ENCODE peak calls at places on chromosomes 12 and 14, in four cellular contexts. J is SK-MEL-5, E is neural crest cell, M is dorsolateral prefrontal cortex. Z is an unnamed sample.

GRCh38 chr12:40224439-40225291 is at the start of gene LRRK2:
- DNase-seq in J (peak), E (peak), M (peak), Z (peak)

GRCh38 chr14:75911883-75912282 is 69.9 kb downstream of the TGFB3 start:
- DNase-seq in J (no peak), E (peak), M (no peak), Z (no peak)

GRCh38 chr12:56803750-56804149 is 40.6 kb downstream of the HSD17B6 start:
- DNase-seq in J (no peak), E (no peak), M (no peak), Z (no peak)

GRCh38 chr12:2791086-2791485 is 3.7 kb upstream of the FKBP4 start:
- DNase-seq in J (no peak), E (no peak), M (no peak), Z (no peak)

GRCh38 chr14:67942311-67942710 is 122.7 kb downstream of the RAD51B start:
- DNase-seq in J (peak), E (no peak), M (no peak), Z (no peak)

GRCh38 chr12:64780220-64780530 is 21.0 kb upstream of the GNS start:
- DNase-seq in J (no peak), E (no peak), M (no peak), Z (no peak)

GRCh38 chr12:128813392-128813791 is 10.4 kb downstream of the SLC15A4 start:
- DNase-seq in J (no peak), E (no peak), M (no peak), Z (peak)

GRCh38 chr12:58161773-58162172 is 220.4 kb downstream of the ATP23 start:
- DNase-seq in J (no peak), E (no peak), M (no peak), Z (no peak)

GRCh38 chr14:59333668-59334067 is 131.5 kb downstream of the GPR135 start:
- DNase-seq in J (no peak), E (no peak), M (no peak), Z (no peak)

GRCh38 chr12:129101404-129101803 is 248.1 kb downstream of the GLT1D1 start:
- DNase-seq in J (no peak), E (no peak), M (no peak), Z (no peak)

GRCh38 chr12:62537544-62537943 is 70.9 kb downstream of the MON2 start:
- DNase-seq in J (peak), E (no peak), M (no peak), Z (no peak)

GRCh38 chr14:101965796-101966718 is 1.7 kb downstream of the DYNC1H1 start:
- DNase-seq in J (peak), E (no peak), M (no peak), Z (no peak)

GRCh38 chr12:13179159-13180074 is 17.1 kb upstream of the EMP1 start:
- DNase-seq in J (no peak), E (no peak), M (no peak), Z (no peak)

GRCh38 chr14:23487216-23487615 is 17.7 kb downstream of the NGDN start:
- DNase-seq in J (no peak), E (no peak), M (peak), Z (no peak)

GRCh38 chr14:102262894-102263462 is 42.0 kb downstream of the MOK start:
- DNase-seq in J (peak), E (peak), M (no peak), Z (peak)

GRCh38 chr12:85390281-85390680 is 110.3 kb downstream of the ALX1 start:
- DNase-seq in J (no peak), E (no peak), M (no peak), Z (no peak)

GRCh38 chr14:95686935-95687334 is 709 bp downstream of the TCL1B start:
- DNase-seq in J (no peak), E (no peak), M (no peak), Z (no peak)

GRCh38 chr14:73727181-73727580 is 13.0 kb upstream of the PNMA1 start:
- DNase-seq in J (no peak), E (no peak), M (no peak), Z (no peak)

GRCh38 chr14:92726933-92727262 is 21.5 kb downstream of the LGMN start:
- DNase-seq in J (no peak), E (no peak), M (no peak), Z (no peak)

GRCh38 chr12:47491516-47491915 is 214.3 kb downstream of the RPAP3 start:
- DNase-seq in J (no peak), E (no peak), M (no peak), Z (no peak)

GRCh38 chr12:131356485-131356884 is 354.4 kb upstream of the SFSWAP start:
- DNase-seq in J (no peak), E (no peak), M (no peak), Z (no peak)

GRCh38 chr12:69648476-69648875 is 37.8 kb upstream of the LRRC10 start:
- DNase-seq in J (peak), E (no peak), M (no peak), Z (no peak)

GRCh38 chr12:69779928-69780327 is 41.3 kb downstream of the RAB3IP start:
- DNase-seq in J (peak), E (peak), M (no peak), Z (peak)

GRCh38 chr12:4829161-4829792 is 80.4 kb upstream of the KCNA1 start:
- DNase-seq in J (no peak), E (no peak), M (no peak), Z (no peak)

GRCh38 chr12:90908465-90908864 is 46.5 kb downstream of the CCER1 start:
- DNase-seq in J (no peak), E (no peak), M (no peak), Z (no peak)

GRCh38 chr12:22879203-22879602 is 254.2 kb downstream of the ETNK1 start:
- DNase-seq in J (no peak), E (no peak), M (no peak), Z (no peak)

GRCh38 chr12:53497461-53497860 is 1.8 kb downstream of the MAP3K12 start:
- DNase-seq in J (no peak), E (no peak), M (no peak), Z (no peak)

GRCh38 chr12:96427269-96427729 is 27.1 kb upstream of the CDK17 start:
- DNase-seq in J (peak), E (no peak), M (no peak), Z (peak)

GRCh38 chr14:59281613-59282012 is 93.1 kb downstream of the DAAM1 start:
- DNase-seq in J (no peak), E (no peak), M (no peak), Z (no peak)

GRCh38 chr12:39887824-39888223 is 218.1 kb downstream of the SLC2A13 start:
- DNase-seq in J (no peak), E (no peak), M (no peak), Z (no peak)

GRCh38 chr12:31234955-31235867 is 90.7 kb downstream of the SINHCAF start:
- DNase-seq in J (peak), E (peak), M (peak), Z (peak)

GRCh38 chr12:31874961-31875608 is 84.1 kb upstream of the RESF1 start:
- DNase-seq in J (no peak), E (no peak), M (no peak), Z (no peak)

GRCh38 chr14:94115068-94115591 is 4.6 kb downstream of the IFI27 start:
- DNase-seq in J (no peak), E (no peak), M (no peak), Z (no peak)

GRCh38 chr14:104419865-104420458 is 159.6 kb upstream of the C14orf180 start:
- DNase-seq in J (no peak), E (no peak), M (no peak), Z (no peak)

GRCh38 chr14:73260574-73260973 is 23.3 kb downstream of the PAPLN start:
- DNase-seq in J (no peak), E (no peak), M (no peak), Z (no peak)

GRCh38 chr14:55271572-55272414 is 572 bp downstream of the FBXO34 start:
- DNase-seq in J (peak), E (peak), M (peak), Z (peak)

GRCh38 chr12:114834621-114835020 is 150.6 kb upstream of the TBX3 start:
- DNase-seq in J (no peak), E (no peak), M (no peak), Z (no peak)

GRCh38 chr14:23434488-23435219 is 806 bp downstream of the MYH7 start:
- DNase-seq in J (no peak), E (no peak), M (no peak), Z (no peak)